ENCODE peak calls at places on chromosomes 3 and 15, in four cellular contexts. Z, D, I and Q are unnamed samples.

GRCh38 chr3:57166660-57167059 is 1.5 kb upstream of the IL17RD start:
- DNase-seq in Z (no peak), D (no peak), I (no peak), Q (no peak)

GRCh38 chr15:75203908-75204263 is 2.2 kb downstream of the C15orf39 start:
- DNase-seq in Z (no peak), D (no peak), I (no peak), Q (no peak)

GRCh38 chr3:123168605-123169004 is 33.1 kb upstream of the SEC22A start:
- DNase-seq in Z (no peak), D (no peak), I (no peak), Q (no peak)

GRCh38 chr3:98541695-98542094 is 9.9 kb downstream of the GPR15 start:
- DNase-seq in Z (no peak), D (no peak), I (no peak), Q (no peak)

GRCh38 chr3:71421820-71422566 is 161.5 kb downstream of the FOXP1 start:
- DNase-seq in Z (no peak), D (peak), I (no peak), Q (no peak)

GRCh38 chr3:185983495-185984141 is 45.8 kb upstream of the TRA2B start:
- DNase-seq in Z (peak), D (no peak), I (peak), Q (peak)

GRCh38 chr3:125478321-125478720 is 41.7 kb downstream of the SNX4 start:
- DNase-seq in Z (no peak), D (no peak), I (no peak), Q (no peak)

GRCh38 chr3:19284974-19285373 is 136.7 kb downstream of the KCNH8 start:
- DNase-seq in Z (no peak), D (no peak), I (no peak), Q (no peak)

GRCh38 chr15:81182746-81183402 is 13.8 kb upstream of the IL16 start:
- DNase-seq in Z (no peak), D (no peak), I (no peak), Q (no peak)

GRCh38 chr15:90082140-90082713 is 20.0 kb downstream of the IDH2 start:
- DNase-seq in Z (no peak), D (no peak), I (no peak), Q (no peak)

GRCh38 chr3:125057186-125057850 is 1.5 kb upstream of the HEG1 start:
- DNase-seq in Z (no peak), D (no peak), I (no peak), Q (no peak)

GRCh38 chr15:43942157-43942556 is 115.4 kb downstream of the WDR76 start:
- DNase-seq in Z (no peak), D (no peak), I (no peak), Q (no peak)

GRCh38 chr3:55315396-55315795 is 171.7 kb downstream of the WNT5A start:
- DNase-seq in Z (no peak), D (no peak), I (no peak), Q (no peak)

GRCh38 chr3:70716832-70717231 is 404.4 kb upstream of the MDFIC2 start:
- DNase-seq in Z (no peak), D (no peak), I (no peak), Q (no peak)

GRCh38 chr3:171873561-171873960 is 30.4 kb downstream of the TMEM212 start:
- DNase-seq in Z (no peak), D (no peak), I (no peak), Q (peak)

GRCh38 chr15:100248236-100248635 is 93.5 kb downstream of the ADAMTS17 start:
- DNase-seq in Z (no peak), D (no peak), I (no peak), Q (no peak)

GRCh38 chr15:50051811-50052419 is 67.1 kb downstream of the ATP8B4 start:
- DNase-seq in Z (peak), D (no peak), I (peak), Q (peak)

GRCh38 chr3:136078421-136079364 is 113.2 kb downstream of the PPP2R3A start:
- DNase-seq in Z (peak), D (no peak), I (peak), Q (peak)

GRCh38 chr3:14947886-14948608 is 664 bp downstream of the NR2C2 start:
- DNase-seq in Z (peak), D (peak), I (peak), Q (peak)

GRCh38 chr3:14948609-14949038 is 1.2 kb downstream of the NR2C2 start:
- DNase-seq in Z (no peak), D (no peak), I (no peak), Q (peak)

GRCh38 chr3:14946749-14947104 is 656 bp upstream of the NR2C2 start:
- DNase-seq in Z (no peak), D (no peak), I (no peak), Q (no peak)

GRCh38 chr3:14949126-14949525 is 1.7 kb downstream of the NR2C2 start:
- DNase-seq in Z (no peak), D (no peak), I (no peak), Q (no peak)

DNA sequence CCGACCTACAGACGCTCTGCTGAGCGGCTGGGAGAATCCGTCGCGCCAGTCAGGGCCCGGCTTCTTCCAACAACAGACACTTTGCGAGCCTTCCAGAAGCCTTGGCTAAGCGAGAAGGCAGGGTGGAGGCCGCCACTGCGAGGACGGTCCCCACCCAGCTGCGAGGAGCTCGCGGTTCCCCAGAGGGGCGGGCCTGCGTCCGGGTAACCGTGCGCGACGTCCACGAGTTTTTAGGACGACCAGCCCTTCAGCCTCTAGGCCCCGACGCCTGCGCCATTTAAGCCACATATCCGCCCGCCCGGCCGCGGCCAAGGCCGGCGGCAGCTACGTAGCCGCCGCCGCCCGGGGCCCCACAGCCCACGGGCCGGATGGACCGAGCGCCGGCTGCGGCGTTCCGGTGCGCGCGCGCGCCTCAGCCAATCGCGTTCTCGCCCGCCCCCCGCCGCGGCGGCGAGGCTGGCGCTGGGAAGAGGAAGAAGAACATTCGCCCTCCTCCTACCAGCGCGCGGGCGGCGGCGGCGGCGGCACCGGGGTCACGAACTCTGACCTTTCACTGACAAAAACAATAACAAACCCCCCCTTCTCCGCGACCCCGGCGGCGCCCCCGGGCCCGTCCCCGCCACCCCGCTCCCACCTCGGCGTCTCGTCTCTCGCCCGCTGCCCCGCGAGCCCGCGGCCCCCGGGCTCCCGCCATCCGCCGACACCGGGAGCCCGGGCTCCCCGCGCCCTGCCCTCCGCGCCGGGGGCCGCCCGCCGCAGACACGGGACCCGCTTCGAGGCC is at the start of gene NR2C2:
- DNase-seq in Z (peak), D (no peak), I (peak), Q (peak)
- TF ChIP-seq ESRRA in Z (no peak), D (no peak), I (no peak), Q (no peak)

DNA sequence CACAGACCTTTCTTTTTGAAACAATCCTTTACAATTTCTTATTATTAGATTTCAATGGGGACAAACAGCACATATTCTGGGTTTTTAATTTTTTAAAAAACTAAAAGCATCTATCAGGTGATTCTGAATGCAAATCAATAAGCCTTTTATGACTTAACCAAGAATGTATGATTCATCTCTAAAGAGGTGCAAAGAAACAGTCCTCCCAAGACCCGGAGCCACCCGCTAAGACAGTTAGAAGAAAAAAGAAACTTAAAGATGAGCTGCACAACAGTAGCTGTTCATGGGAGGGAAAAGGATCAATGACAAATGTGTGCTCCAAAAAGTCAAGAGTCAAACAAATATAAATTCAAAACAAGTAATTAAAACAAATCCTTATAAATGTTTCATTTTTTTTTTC is 319.5 kb downstream of the THSD4 start:
- DNase-seq in Z (no peak), D (no peak), I (no peak), Q (no peak)
- TF ChIP-seq JUNB in Z (no peak), D (no peak), I (no peak), Q (no peak)

GRCh38 chr15:86623236-86623635 is 543.6 kb downstream of the AGBL1 start:
- DNase-seq in Z (no peak), D (no peak), I (no peak), Q (no peak)

GRCh38 chr15:86620113-86620512 is 540.4 kb downstream of the AGBL1 start:
- DNase-seq in Z (no peak), D (no peak), I (no peak), Q (no peak)

GRCh38 chr15:86620636-86621349 is 541.1 kb downstream of the AGBL1 start:
- DNase-seq in Z (peak), D (no peak), I (no peak), Q (no peak)

GRCh38 chr15:86629409-86629808 is 549.7 kb downstream of the AGBL1 start:
- DNase-seq in Z (no peak), D (no peak), I (no peak), Q (peak)

GRCh38 chr15:86624261-86625036 is 544.8 kb downstream of the AGBL1 start:
- DNase-seq in Z (peak), D (no peak), I (no peak), Q (peak)
- TF ChIP-seq ESRRA in Z (no peak), D (no peak), I (no peak), Q (peak)

GRCh38 chr3:120203016-120203415 is 82.0 kb downstream of the GPR156 start:
- DNase-seq in Z (no peak), D (no peak), I (no peak), Q (no peak)
- TF ChIP-seq JUNB in Z (no peak), D (no peak), I (no peak), Q (no peak)

DNA sequence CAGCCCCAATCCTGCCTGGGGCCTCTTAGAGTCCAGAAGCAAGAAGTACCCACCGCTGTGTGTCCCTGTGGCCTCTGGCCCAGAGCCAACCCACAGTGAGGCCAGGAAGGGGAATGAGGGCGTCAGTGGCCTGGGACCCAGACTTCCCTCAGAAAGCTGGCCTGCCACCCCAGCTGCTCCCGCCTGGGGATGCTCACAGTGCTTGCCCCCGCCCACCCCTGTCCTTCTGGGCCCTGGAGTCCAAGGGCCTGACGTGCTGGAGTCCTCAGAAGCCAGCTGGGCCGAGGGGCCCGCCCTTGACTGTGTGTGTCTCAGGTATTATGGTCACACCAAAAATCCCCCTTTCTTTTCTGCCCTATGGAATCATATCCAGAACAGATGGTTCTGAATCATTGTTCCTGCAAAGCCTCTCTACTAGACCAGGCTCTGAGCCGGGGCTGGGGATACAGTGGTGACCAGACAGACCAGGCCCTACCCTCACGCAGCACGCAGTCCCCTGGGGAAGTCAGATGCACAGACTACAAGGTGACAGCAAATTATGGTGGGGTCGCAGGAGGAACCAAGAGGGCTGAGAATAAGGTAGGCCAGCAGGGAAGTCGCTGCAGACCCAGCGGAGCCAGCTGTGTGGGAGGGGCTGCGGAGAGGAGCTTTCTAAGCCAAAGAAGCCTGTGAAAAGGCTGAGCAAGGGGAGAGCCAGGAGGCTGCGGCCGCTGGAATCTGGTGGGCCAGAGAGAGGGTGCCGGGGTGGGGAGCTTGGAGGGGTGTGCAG is 99.1 kb downstream of the VGLL4 start:
- DNase-seq in Z (peak), D (no peak), I (no peak), Q (no peak)
- TF ChIP-seq ESRRA in Z (no peak), D (no peak), I (no peak), Q (no peak)

GRCh38 chr15:94671845-94672524 is 440.6 kb downstream of the MCTP2 start:
- DNase-seq in Z (no peak), D (no peak), I (no peak), Q (peak)
- TF ChIP-seq JUNB in Z (no peak), D (no peak), I (no peak), Q (no peak)